ENCODE peak calls at places on chromosomes 7 and 10, in ten cellular contexts. T, R, N, Q, K, E, Y, V, O and L are unnamed samples.

GRCh38 chr7:39741942-39742623 is 118.7 kb downstream of the RALA start:
- DNase-seq in O (no peak), E (no peak), R (peak), V (peak), Y (peak), T (no peak), N (no peak), K (peak), Q (peak), L (no peak)

GRCh38 chr7:29408841-29409243 is 154.8 kb upstream of the PRR15 start:
- DNase-seq in R (peak), O (no peak), E (peak), V (peak), K (peak), T (peak), N (no peak), Y (peak), Q (no peak), L (peak)

GRCh38 chr10:80187465-80188409 is 17.6 kb downstream of the ANXA11 start:
- DNase-seq in R (no peak), Y (peak), T (no peak), O (no peak), E (no peak), Q (no peak), K (no peak), N (no peak), V (no peak), L (no peak)

GRCh38 chr7:101608772-101609713 is 20.1 kb downstream of the MYL10 start:
- DNase-seq in N (no peak), E (no peak), Y (no peak), T (no peak), V (peak), R (no peak), K (no peak), Q (no peak), O (peak), L (no peak)

GRCh38 chr10:78375854-78376785 is 342.5 kb downstream of the RPS24 start:
- DNase-seq in O (no peak), N (no peak), E (no peak), Q (no peak), R (peak), V (no peak), K (no peak), Y (no peak), T (no peak), L (no peak)

GRCh38 chr10:92153-92552 is 43.1 kb upstream of the TUBB8 start:
- DNase-seq in N (no peak), Y (no peak), R (no peak), K (no peak), E (no peak), V (no peak), O (no peak), T (no peak), Q (no peak), L (no peak)

GRCh38 chr10:114286971-114287370 is 47.9 kb downstream of the VWA2 start:
- DNase-seq in R (no peak), Q (no peak), E (no peak), O (no peak), K (no peak), V (no peak), Y (no peak), N (no peak), T (no peak), L (no peak)

GRCh38 chr10:62380002-62380401 is 5.8 kb downstream of the ZNF365 start:
- DNase-seq in K (peak), R (peak), E (peak), Q (no peak), Y (no peak), N (no peak), T (no peak), V (peak), O (no peak), L (peak)

GRCh38 chr10:52172581-52172980 is 141.5 kb upstream of the DKK1 start:
- DNase-seq in E (no peak), N (no peak), V (no peak), Q (no peak), R (peak), O (no peak), T (no peak), K (peak), Y (no peak), L (no peak)

GRCh38 chr7:79403451-79403850 is 50.0 kb downstream of the MAGI2 start:
- DNase-seq in E (no peak), K (no peak), V (no peak), Q (no peak), Y (no peak), O (no peak), R (peak), T (no peak), N (no peak), L (no peak)

GRCh38 chr7:85765698-85766298 is 578.9 kb upstream of the SEMA3D start:
- DNase-seq in Y (no peak), E (no peak), N (no peak), T (no peak), V (no peak), K (no peak), R (no peak), O (no peak), Q (no peak), L (no peak)

GRCh38 chr10:17527530-17528146 is 73.2 kb upstream of the ST8SIA6 start:
- DNase-seq in E (peak), N (no peak), V (peak), R (peak), O (no peak), K (peak), Y (no peak), Q (no peak), T (no peak), L (peak)

GRCh38 chr7:85529197-85529596 is 342.3 kb upstream of the SEMA3D start:
- DNase-seq in Y (no peak), Q (no peak), N (no peak), R (peak), O (no peak), T (no peak), E (no peak), K (no peak), V (peak), L (no peak)

GRCh38 chr7:116859323-116859722 is 3.1 kb upstream of the CAPZA2 start:
- DNase-seq in E (no peak), N (no peak), O (no peak), R (peak), Q (no peak), T (no peak), V (peak), Y (no peak), K (peak), L (peak)

GRCh38 chr7:1137517-1138167 is 22.4 kb downstream of the ZFAND2A start:
- DNase-seq in N (no peak), O (peak), R (no peak), T (no peak), E (no peak), K (peak), V (peak), Y (no peak), Q (no peak), L (no peak)

GRCh38 chr7:129368389-129368986 is 65.7 kb upstream of the STRIP2 start:
- DNase-seq in T (no peak), O (no peak), N (no peak), V (no peak), K (no peak), Y (no peak), R (no peak), E (no peak), Q (no peak), L (no peak)

GRCh38 chr10:100998991-100999741 is 442 bp upstream of the LZTS2 start:
- DNase-seq in E (peak), Y (peak), N (peak), K (peak), R (peak), O (peak), Q (peak), T (peak), V (peak), L (no peak)

GRCh38 chr10:110850990-110851389 is 20.7 kb upstream of the PDCD4 start:
- DNase-seq in O (no peak), T (no peak), E (peak), K (no peak), R (no peak), V (peak), Q (no peak), Y (peak), N (no peak), L (no peak)

GRCh38 chr10:661891-662605 is 27.4 kb downstream of the DIP2C start:
- DNase-seq in T (no peak), Y (no peak), R (no peak), K (no peak), N (no peak), E (no peak), V (no peak), O (no peak), Q (no peak), L (no peak)

GRCh38 chr10:89644691-89644966 is 413 bp downstream of the PANK1 start:
- DNase-seq in R (no peak), E (peak), Q (no peak), K (no peak), V (no peak), N (no peak), T (no peak), O (no peak), Y (no peak), L (no peak)

GRCh38 chr10:77788496-77789010 is 138.0 kb downstream of the DLG5 start:
- DNase-seq in K (no peak), N (no peak), O (no peak), Q (no peak), E (no peak), T (no peak), Y (no peak), V (no peak), R (no peak), L (no peak)

GRCh38 chr10:33006342-33006887 is 48.4 kb upstream of the ITGB1 start:
- DNase-seq in O (no peak), Y (no peak), Q (no peak), E (no peak), N (no peak), T (no peak), K (peak), R (no peak), V (no peak), L (no peak)

GRCh38 chr7:10919923-10920322 is 53.7 kb upstream of the PHF14 start:
- DNase-seq in K (no peak), R (no peak), V (no peak), N (no peak), Y (no peak), O (no peak), T (no peak), E (no peak), Q (no peak), L (no peak)

GRCh38 chr10:78529262-78529661 is 495.6 kb downstream of the RPS24 start:
- DNase-seq in V (no peak), Q (no peak), E (no peak), K (no peak), T (no peak), N (no peak), O (no peak), R (no peak), Y (no peak), L (no peak)

GRCh38 chr10:72059843-72060822 is 28.2 kb downstream of the SPOCK2 start:
- DNase-seq in O (no peak), R (no peak), Q (no peak), T (no peak), E (no peak), N (no peak), K (no peak), V (no peak), Y (no peak), L (no peak)

GRCh38 chr7:20351901-20352300 is 21.2 kb downstream of the ITGB8 start:
- DNase-seq in K (peak), T (no peak), Y (no peak), O (no peak), V (peak), N (no peak), R (peak), Q (no peak), E (peak), L (no peak)
- H3K27ac ChIP-seq in K (peak), T (peak), Y (no peak), O (peak), V (peak), N (no peak), R (no peak), Q (no peak), E (peak), L (no peak)

GRCh38 chr10:102801978-102802377 is 35.2 kb downstream of the CYP17A1 start:
- DNase-seq in N (no peak), Q (no peak), T (no peak), O (no peak), E (no peak), K (no peak), V (no peak), Y (no peak), R (no peak), L (no peak)

GRCh38 chr10:102801496-102801895 is 35.7 kb downstream of the CYP17A1 start:
- DNase-seq in Q (no peak), E (no peak), R (peak), N (no peak), Y (no peak), K (no peak), T (no peak), O (no peak), V (peak), L (no peak)

GRCh38 chr10:102802920-102803534 is 34.2 kb downstream of the CYP17A1 start:
- DNase-seq in R (peak), K (no peak), V (peak), N (no peak), E (peak), O (no peak), Q (no peak), T (no peak), Y (no peak), L (peak)

GRCh38 chr10:102800601-102801335 is 36.4 kb downstream of the CYP17A1 start:
- DNase-seq in Q (no peak), E (no peak), R (no peak), K (no peak), N (no peak), O (no peak), V (no peak), T (no peak), Y (no peak), L (no peak)

DNA sequence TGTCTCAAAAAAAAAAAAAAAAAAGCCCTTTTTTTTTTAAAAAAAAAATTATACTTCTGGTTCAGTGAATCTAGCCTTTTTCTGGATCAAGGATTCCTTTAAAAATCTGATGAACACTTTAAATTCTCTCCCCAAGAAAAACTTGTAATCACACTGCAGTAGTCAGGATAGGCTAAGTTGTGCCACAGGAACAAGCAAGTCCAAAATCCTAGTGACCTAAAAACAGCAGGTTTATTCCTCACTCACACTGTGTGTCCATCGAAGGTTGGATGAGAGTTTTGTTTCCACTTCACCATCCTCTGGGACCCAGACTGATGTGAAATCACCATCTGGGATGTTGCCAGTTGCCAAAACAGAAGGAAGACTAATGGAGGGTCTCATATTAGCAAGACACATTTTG is 32.8 kb downstream of the CYP17A1 start:
- DNase-seq in R (no peak), Y (no peak), E (no peak), N (no peak), Q (no peak), V (no peak), O (no peak), T (no peak), K (no peak), L (no peak)
- H3K27ac ChIP-seq in R (no peak), Y (no peak), E (no peak), N (no peak), Q (no peak), V (no peak), O (no peak), T (peak), K (no peak), L (no peak)

GRCh38 chr7:74476546-74477095 is 22.9 kb downstream of the GTF2IRD1 start:
- DNase-seq in N (no peak), O (no peak), Q (no peak), E (no peak), Y (no peak), T (no peak), V (peak), R (no peak), K (no peak), L (no peak)

GRCh38 chr7:74475243-74475986 is 21.7 kb downstream of the GTF2IRD1 start:
- DNase-seq in Y (no peak), K (no peak), R (no peak), E (no peak), O (peak), Q (no peak), T (no peak), N (no peak), V (no peak), L (no peak)

GRCh38 chr7:74475987-74476350 is 22.3 kb downstream of the GTF2IRD1 start:
- DNase-seq in Y (no peak), E (no peak), N (no peak), K (no peak), R (no peak), T (no peak), Q (no peak), V (no peak), O (no peak), L (no peak)

GRCh38 chr7:74478671-74479065 is 25.0 kb downstream of the GTF2IRD1 start:
- DNase-seq in O (no peak), K (no peak), Y (no peak), T (no peak), R (peak), V (no peak), Q (no peak), N (no peak), E (no peak), L (no peak)

DNA sequence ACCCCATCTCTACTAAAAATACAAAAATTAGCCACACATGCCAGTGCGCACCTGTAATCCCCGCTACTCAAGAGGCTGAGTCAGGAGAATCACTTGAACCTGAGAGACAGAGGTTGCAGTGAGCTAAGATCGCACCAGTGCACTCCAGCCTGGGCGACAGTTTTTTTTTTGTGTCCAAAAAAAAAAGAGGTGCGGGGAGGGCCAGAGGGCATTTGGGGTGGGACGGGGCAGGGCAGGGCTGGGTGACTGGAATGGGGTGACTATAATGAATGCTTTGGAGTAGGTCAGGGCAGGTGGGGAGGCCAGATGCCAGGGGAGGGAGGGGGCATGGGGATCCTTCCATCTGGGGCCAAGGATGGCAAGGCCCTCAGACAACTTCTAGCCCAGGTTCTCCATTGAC is 23.5 kb downstream of the GTF2IRD1 start:
- DNase-seq in Q (no peak), E (no peak), O (no peak), N (no peak), V (no peak), T (no peak), R (no peak), Y (no peak), K (no peak), L (no peak)
- H3K27ac ChIP-seq in Q (peak), E (no peak), O (peak), N (peak), V (peak), T (peak), R (peak), Y (no peak), K (peak), L (peak)

GRCh38 chr7:84142726-84143125 is 51.9 kb downstream of the SEMA3A start:
- DNase-seq in E (no peak), R (no peak), V (no peak), K (no peak), N (no peak), Q (no peak), T (no peak), O (no peak), Y (no peak), L (peak)

GRCh38 chr7:84144935-84145334 is 49.7 kb downstream of the SEMA3A start:
- DNase-seq in K (no peak), T (no peak), R (no peak), Q (no peak), Y (no peak), V (no peak), E (no peak), N (no peak), O (no peak), L (no peak)

GRCh38 chr7:84145892-84146291 is 48.7 kb downstream of the SEMA3A start:
- DNase-seq in O (no peak), N (no peak), E (no peak), R (no peak), K (no peak), T (no peak), Q (no peak), Y (no peak), V (no peak), L (no peak)

GRCh38 chr7:84139986-84140729 is 54.4 kb downstream of the SEMA3A start:
- DNase-seq in N (no peak), Y (no peak), V (no peak), T (no peak), Q (no peak), O (no peak), K (no peak), R (no peak), E (no peak), L (no peak)

DNA sequence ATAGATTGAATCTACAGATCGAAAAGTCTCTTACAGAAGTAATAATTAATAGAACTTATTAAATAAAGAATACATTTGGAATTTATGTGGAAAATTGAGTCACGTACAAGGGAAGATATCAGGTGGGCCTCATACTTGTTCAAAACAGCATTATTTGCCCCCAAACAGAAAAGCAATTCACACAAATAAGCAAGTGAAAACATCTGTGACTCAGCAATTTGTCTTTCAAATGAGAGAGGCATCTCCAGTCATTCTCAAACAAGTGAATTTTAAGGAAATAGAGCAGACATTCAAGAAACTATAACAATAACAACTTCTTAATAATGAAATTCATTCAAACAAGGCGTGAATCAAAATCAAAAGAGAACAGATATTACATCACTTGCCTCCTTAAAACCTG is 50.1 kb downstream of the SEMA3A start:
- DNase-seq in Q (no peak), N (no peak), K (peak), R (no peak), O (no peak), V (no peak), Y (no peak), T (no peak), E (no peak), L (no peak)
- H3K27ac ChIP-seq in Q (no peak), N (no peak), K (peak), R (no peak), O (no peak), V (no peak), Y (no peak), T (no peak), E (no peak), L (no peak)

GRCh38 chr10:132669208-132669861 is 116.6 kb downstream of the NKX6-2 start:
- DNase-seq in Y (no peak), O (peak), T (no peak), N (no peak), Q (no peak), K (no peak), V (no peak), E (no peak), R (no peak), L (no peak)

GRCh38 chr10:132665946-132666732 is 119.8 kb downstream of the NKX6-2 start:
- DNase-seq in R (peak), Q (no peak), N (no peak), O (no peak), V (peak), T (no peak), E (peak), Y (no peak), K (peak), L (peak)

GRCh38 chr10:132666733-132667612 is 119.0 kb downstream of the NKX6-2 start:
- DNase-seq in Q (no peak), T (no peak), N (no peak), E (peak), O (no peak), V (no peak), Y (no peak), R (peak), K (no peak), L (no peak)

GRCh38 chr10:132670546-132670945 is 115.4 kb downstream of the NKX6-2 start:
- DNase-seq in V (no peak), O (peak), K (no peak), N (no peak), Q (no peak), T (no peak), E (peak), Y (no peak), R (no peak), L (no peak)

DNA sequence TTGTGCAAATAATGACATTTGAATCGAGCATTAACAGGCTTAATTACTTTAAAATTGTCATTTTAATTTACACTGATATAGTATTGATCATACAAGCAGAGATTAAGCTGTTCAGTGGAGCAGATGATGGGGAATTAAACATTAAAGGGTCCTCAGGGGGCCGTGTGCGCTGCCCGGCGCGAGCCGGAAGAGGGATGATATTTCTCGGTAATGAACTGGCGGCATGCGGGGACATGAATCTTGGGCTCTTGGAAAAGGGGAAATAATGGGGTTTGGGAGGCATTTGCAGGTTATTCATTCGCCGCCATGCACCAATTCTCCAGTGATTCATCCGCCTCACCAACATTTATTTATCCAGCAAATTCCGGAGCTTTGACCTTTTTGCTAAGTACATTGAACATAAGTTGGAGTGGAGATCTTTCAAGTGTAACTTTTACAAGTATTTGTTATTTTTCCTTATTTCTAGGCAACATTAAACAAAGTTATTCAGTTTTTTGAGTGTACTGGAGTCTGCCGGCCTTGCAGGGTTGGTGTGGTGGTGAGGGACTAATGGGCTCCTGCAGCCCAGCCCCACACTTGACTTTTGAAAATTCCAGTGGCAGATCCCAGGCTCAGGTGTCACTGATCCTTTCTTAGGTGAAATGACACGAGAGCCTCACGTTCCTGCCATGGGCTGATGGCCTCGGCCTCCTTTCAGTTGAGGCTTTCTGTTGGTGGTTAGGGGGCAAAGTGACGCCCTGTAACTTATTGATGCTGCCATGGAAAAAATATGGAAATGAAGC is 118.1 kb downstream of the NKX6-2 start:
- DNase-seq in E (peak), T (no peak), N (no peak), Y (no peak), Q (no peak), K (peak), O (no peak), V (no peak), R (no peak), L (peak)
- H3K27ac ChIP-seq in E (peak), T (no peak), N (no peak), Y (no peak), Q (no peak), K (peak), O (no peak), V (no peak), R (no peak), L (peak)